ENCODE peak calls at places on chromosomes 3 and 15, in seven cellular contexts. B, Z, J, K, M, G and S are unnamed samples.

GRCh38 chr3:167876603-167877325 is 141.2 kb downstream of the SERPINI1 start:
- DNase-seq in B (no peak), Z (peak), J (no peak), G (peak), K (peak), M (no peak), S (no peak)

GRCh38 chr15:30791776-30792175 is 111.9 kb upstream of the FAN1 start:
- DNase-seq in G (no peak), Z (no peak), K (no peak), J (no peak), M (no peak), B (no peak), S (no peak)

GRCh38 chr3:170815930-170816329 is 54.1 kb downstream of the RPL22L1 start:
- DNase-seq in K (no peak), Z (no peak), G (no peak), M (no peak), J (no peak), B (no peak), S (no peak)

GRCh38 chr15:31574761-31575160 is 248.1 kb downstream of the KLF13 start:
- DNase-seq in G (no peak), K (no peak), J (no peak), M (no peak), Z (no peak), B (peak), S (no peak)

GRCh38 chr15:73601449-73602425 is 31.5 kb downstream of the NPTN start:
- DNase-seq in M (no peak), K (peak), B (peak), G (peak), Z (peak), J (peak), S (no peak)

GRCh38 chr3:195872800-195873199 is 35.6 kb downstream of the TNK2 start:
- DNase-seq in G (no peak), Z (no peak), B (no peak), J (no peak), K (no peak), M (no peak), S (no peak)

GRCh38 chr3:132730891-132731580 is 8.8 kb upstream of the NPHP3 start:
- DNase-seq in G (peak), M (peak), B (peak), Z (peak), K (peak), J (no peak), S (no peak)

GRCh38 chr3:159586587-159587202 is 401.9 kb upstream of the IL12A start:
- DNase-seq in K (peak), Z (peak), M (no peak), G (peak), J (no peak), B (peak), S (peak)

GRCh38 chr3:13012228-13012691 is 61.0 kb downstream of the IQSEC1 start:
- DNase-seq in J (no peak), K (peak), B (no peak), M (peak), Z (peak), G (no peak), S (no peak)

GRCh38 chr3:51295625-51296024 is 89.5 kb upstream of the MANF start:
- DNase-seq in M (peak), G (no peak), J (no peak), K (no peak), B (no peak), Z (no peak), S (no peak)

GRCh38 chr3:161415506-161416231 is 44.4 kb upstream of the SPTSSB start:
- DNase-seq in G (peak), K (no peak), B (peak), Z (peak), M (no peak), J (no peak), S (no peak)

GRCh38 chr15:95086543-95087252 is 855.3 kb downstream of the MCTP2 start:
- DNase-seq in Z (peak), J (no peak), K (no peak), G (peak), B (no peak), M (no peak), S (no peak)

GRCh38 chr3:102757950-102758349 is 323.1 kb downstream of the ZPLD1 start:
- DNase-seq in Z (no peak), J (no peak), B (no peak), K (no peak), M (no peak), G (no peak), S (no peak)

GRCh38 chr15:28912422-28912821 is 26.6 kb downstream of the APBA2 start:
- DNase-seq in J (no peak), M (no peak), K (no peak), Z (no peak), B (no peak), G (no peak), S (no peak)

GRCh38 chr15:65470866-65471265 is 46.6 kb downstream of the DPP8 start:
- DNase-seq in M (no peak), Z (no peak), B (no peak), J (no peak), K (no peak), G (peak), S (no peak)

GRCh38 chr3:160921020-160921635 is 165.1 kb downstream of the PPM1L start:
- DNase-seq in K (peak), G (peak), M (peak), B (peak), Z (peak), J (no peak), S (peak)

GRCh38 chr3:64520334-64520733 is 167.5 kb downstream of the ADAMTS9 start:
- DNase-seq in Z (no peak), K (no peak), G (no peak), B (no peak), J (no peak), M (no peak), S (no peak)

GRCh38 chr15:25727867-25728600 is 135.1 kb downstream of the ATP10A start:
- DNase-seq in B (no peak), J (no peak), G (no peak), K (no peak), Z (no peak), M (no peak), S (no peak)

GRCh38 chr3:1092771-1093170 is at the start of gene CNTN6:
- DNase-seq in M (no peak), B (peak), Z (peak), G (no peak), K (peak), J (no peak), S (no peak)

GRCh38 chr15:100310511-100310910 is 31.3 kb downstream of the ADAMTS17 start:
- DNase-seq in J (no peak), M (no peak), Z (no peak), K (no peak), G (no peak), B (no peak), S (no peak)

GRCh38 chr15:73784299-73784698 is 31.1 kb upstream of the INSYN1 start:
- DNase-seq in K (no peak), J (no peak), G (no peak), B (no peak), M (no peak), Z (no peak), S (no peak)

GRCh38 chr3:7707192-7707591 is 794.4 kb upstream of the LMCD1 start:
- DNase-seq in M (no peak), B (no peak), G (no peak), Z (no peak), K (no peak), J (no peak), S (no peak)

GRCh38 chr3:107198522-107199271 is 178.5 kb upstream of the CCDC54 start:
- DNase-seq in K (no peak), B (no peak), M (no peak), Z (peak), J (no peak), G (no peak), S (no peak)

GRCh38 chr3:113754486-113755159 is 7.8 kb downstream of the ATP6V1A start:
- DNase-seq in J (no peak), B (no peak), Z (no peak), M (peak), K (no peak), G (no peak), S (no peak)

GRCh38 chr3:78634316-78634715 is 1133.5 kb downstream of the ROBO1 start:
- DNase-seq in M (no peak), G (no peak), K (no peak), Z (no peak), J (no peak), B (no peak), S (no peak)

GRCh38 chr3:114218006-114218405 is 19.4 kb downstream of the ZNF80 start:
- DNase-seq in B (no peak), J (no peak), K (no peak), M (no peak), G (no peak), Z (no peak), S (no peak)

GRCh38 chr15:57146394-57147140 is 228.1 kb downstream of the TCF12 start:
- DNase-seq in Z (peak), J (no peak), K (peak), B (peak), G (peak), M (peak), S (no peak)

GRCh38 chr3:69288161-69288895 is 97.6 kb downstream of the FRMD4B start:
- DNase-seq in G (no peak), B (peak), Z (no peak), J (no peak), M (peak), K (no peak), S (peak)

GRCh38 chr15:86654501-86654900 is 574.8 kb downstream of the AGBL1 start:
- DNase-seq in M (no peak), B (peak), Z (no peak), J (no peak), G (no peak), K (no peak), S (no peak)

GRCh38 chr15:63858881-63859280 is 25.1 kb upstream of the HERC1 start:
- DNase-seq in M (no peak), G (no peak), Z (peak), B (no peak), J (no peak), K (peak), S (no peak)

GRCh38 chr3:57597973-57598351 is 818 bp upstream of the ARF4 start:
- DNase-seq in B (no peak), K (no peak), M (no peak), J (no peak), Z (no peak), G (peak), S (no peak)

GRCh38 chr3:97821413-97821809 is 400 bp upstream of the CRYBG3 start:
- DNase-seq in K (peak), J (no peak), Z (no peak), M (no peak), G (peak), B (peak), S (peak)
- TF ChIP-seq CTCF in K (peak), J (no peak), Z (no peak), M (no peak), G (no peak), B (no peak), S (no peak)

GRCh38 chr3:134911611-134912604 is 116.8 kb downstream of the EPHB1 start:
- DNase-seq in J (no peak), Z (no peak), M (no peak), K (no peak), B (no peak), G (no peak), S (no peak)

GRCh38 chr3:134905647-134905935 is 110.5 kb downstream of the EPHB1 start:
- DNase-seq in K (no peak), J (no peak), Z (no peak), M (no peak), G (no peak), B (no peak), S (no peak)

GRCh38 chr3:134904333-134904771 is 109.3 kb downstream of the EPHB1 start:
- DNase-seq in Z (no peak), K (no peak), J (no peak), M (peak), G (no peak), B (no peak), S (no peak)

GRCh38 chr3:134904796-134905646 is 110.0 kb downstream of the EPHB1 start:
- DNase-seq in B (peak), G (no peak), Z (no peak), M (peak), K (peak), J (no peak), S (no peak)

DNA sequence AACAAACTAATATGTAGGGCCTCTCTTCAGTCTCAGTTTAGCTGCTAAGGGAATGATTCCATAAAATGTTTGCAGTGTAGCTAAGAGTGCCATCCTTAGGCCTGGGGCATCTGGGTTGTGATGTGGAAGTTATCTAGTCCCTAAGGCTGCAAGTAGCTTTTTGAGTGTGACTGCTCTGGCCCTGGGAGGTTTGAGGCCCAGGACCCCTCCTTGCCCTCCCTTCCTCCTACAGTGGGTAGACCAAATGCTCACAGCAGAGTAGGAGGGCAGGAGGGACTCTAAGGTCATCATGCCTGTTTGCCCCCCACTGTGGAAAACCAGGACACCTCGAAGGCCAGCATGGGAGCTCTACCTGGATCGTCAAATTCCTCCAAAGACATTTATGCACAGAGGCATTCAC is 115.0 kb downstream of the EPHB1 start:
- DNase-seq in M (no peak), Z (no peak), B (no peak), K (no peak), G (no peak), J (no peak), S (no peak)
- TF ChIP-seq CTCF in M (no peak), Z (no peak), B (no peak), K (no peak), G (no peak), J (no peak), S (no peak)

GRCh38 chr3:76024640-76025039 is 239.3 kb upstream of the ZNF717 start:
- DNase-seq in M (peak), Z (peak), G (peak), K (no peak), B (peak), J (no peak), S (no peak)
- TF ChIP-seq CTCF in M (peak), Z (peak), G (peak), K (peak), B (peak), J (peak), S (peak)

GRCh38 chr15:69656271-69657030 is 203.8 kb downstream of the RPLP1 start:
- DNase-seq in Z (no peak), B (no peak), G (no peak), K (peak), J (no peak), M (no peak), S (no peak)
- TF ChIP-seq CTCF in Z (no peak), B (no peak), G (no peak), K (no peak), J (no peak), M (no peak), S (no peak)

GRCh38 chr3:135516143-135516542 is 449.4 kb upstream of the PPP2R3A start:
- DNase-seq in K (no peak), J (no peak), M (no peak), B (peak), Z (peak), G (no peak), S (no peak)
- TF ChIP-seq CTCF in K (peak), J (peak), M (no peak), B (peak), Z (peak), G (no peak), S (no peak)

GRCh38 chr15:69472575-69472974 is 20.0 kb downstream of the RPLP1 start:
- DNase-seq in M (no peak), Z (no peak), J (no peak), B (no peak), G (no peak), K (no peak), S (no peak)
- TF ChIP-seq CTCF in M (no peak), Z (no peak), J (no peak), B (no peak), G (no peak), K (no peak), S (no peak)

GRCh38 chr15:75578206-75578947 is 738 bp downstream of the PTPN9 start:
- DNase-seq in Z (no peak), K (no peak), J (no peak), M (peak), B (peak), G (peak), S (peak)

GRCh38 chr15:75583689-75584088 is 4.6 kb upstream of the PTPN9 start:
- DNase-seq in K (no peak), G (no peak), J (no peak), B (no peak), Z (no peak), M (no peak), S (no peak)

GRCh38 chr15:75584121-75584520 is 5.0 kb upstream of the PTPN9 start:
- DNase-seq in G (no peak), M (no peak), B (peak), K (no peak), J (no peak), Z (no peak), S (no peak)

GRCh38 chr15:75577401-75578205 is 1.5 kb downstream of the PTPN9 start:
- DNase-seq in J (no peak), B (peak), K (peak), M (peak), Z (peak), G (peak), S (no peak)

DNA sequence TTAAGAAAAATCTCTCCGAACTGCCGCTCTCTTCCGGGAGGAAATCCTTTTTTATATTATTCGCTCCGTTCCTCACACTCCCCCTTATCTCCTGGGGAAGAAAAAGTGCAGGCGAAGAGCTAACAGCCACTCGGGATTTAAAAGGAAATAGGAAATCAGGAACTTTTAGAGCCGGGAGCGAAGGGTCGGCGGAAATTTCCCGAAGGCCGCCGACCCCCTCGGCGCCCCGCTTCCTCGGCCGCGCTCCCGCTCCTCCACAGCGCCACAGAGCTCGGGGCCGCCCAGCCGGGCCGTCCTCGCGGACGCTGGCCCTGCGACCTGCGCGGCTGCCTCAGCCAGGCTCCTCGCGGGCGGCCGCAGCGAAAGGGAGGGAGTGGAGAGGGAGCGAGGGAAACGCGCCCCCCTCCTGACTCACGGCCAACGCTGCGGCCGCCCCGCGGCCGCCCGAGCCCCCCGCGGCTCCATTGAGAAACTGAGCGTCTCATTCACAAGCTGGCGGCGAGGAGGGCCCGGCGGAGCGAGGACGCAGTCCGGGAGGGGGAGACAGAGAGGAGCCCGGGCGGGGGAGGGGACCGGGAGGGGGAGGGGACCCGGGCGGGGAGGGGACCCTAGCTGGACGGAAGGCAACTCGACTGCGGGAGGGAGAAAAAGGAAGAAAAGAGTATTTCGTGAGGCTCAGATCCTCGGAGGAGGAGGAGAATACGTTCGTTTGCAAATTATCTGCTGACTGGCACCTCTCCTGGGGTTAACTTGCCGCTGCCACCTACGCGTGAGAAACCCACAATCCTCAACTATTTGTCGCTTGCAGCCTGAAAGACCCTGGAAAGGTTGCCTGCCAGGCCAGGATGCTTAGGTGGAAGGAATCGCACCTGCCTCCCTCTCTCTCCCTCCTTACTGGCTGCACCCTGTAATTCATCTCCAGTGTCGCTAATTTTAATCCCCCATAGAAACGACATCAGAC is at the start of gene PTPN9:
- DNase-seq in G (peak), M (peak), Z (peak), K (peak), J (no peak), B (peak), S (peak)
- TF ChIP-seq CTCF in G (peak), M (peak), Z (peak), K (peak), J (peak), B (peak), S (peak)